ENCODE peak calls at places on chromosomes 12 and 14, in eight cellular contexts. J is tibial artery, V is OCI-LY7, L is endodermal cell, A is IMR-90, D is psoas muscle, Z is Panc1, R is neural progenitor cell. C is an unnamed sample.
A peak's percentile ranks its signal among the peaks of the same experiment; 100 is the strongest.

GRCh38 chr12:76028649-76029277 is 2.8 kb downstream of the PHLDA1 start:
- DNase-seq in J (no peak), V (no peak), L (no peak), A (no peak), D (no peak), Z (no peak), R (no peak), C (no peak)

GRCh38 chr12:95402096-95402495 is 71.9 kb upstream of the METAP2 start:
- DNase-seq in J (no peak), V (no peak), L (peak; percentile 66), A (no peak), D (no peak), Z (no peak), R (peak; percentile 26), C (no peak)

GRCh38 chr14:77322209-77322902 is 1.5 kb downstream of the GSTZ1 start:
- DNase-seq in J (no peak), V (no peak), L (no peak), A (no peak), D (no peak), Z (no peak), R (no peak), C (no peak)

GRCh38 chr12:22101749-22102243 is 55.8 kb downstream of the CMAS start:
- DNase-seq in J (peak; percentile 59), V (no peak), L (no peak), A (peak; percentile 89), D (peak; percentile 67), Z (no peak), R (no peak), C (no peak)

GRCh38 chr14:76011959-76012802 is 26.6 kb downstream of the IFT43 start:
- DNase-seq in J (peak; percentile 31), V (no peak), L (no peak), A (peak; percentile 87), D (no peak), Z (no peak), R (peak; percentile 3), C (no peak)

GRCh38 chr12:53239643-53240258 is 7.7 kb upstream of the RARG start:
- DNase-seq in J (no peak), V (no peak), L (no peak), A (no peak), D (peak; percentile 15), Z (no peak), R (no peak), C (no peak)

GRCh38 chr12:52271157-52271556 is 3.3 kb upstream of the KRT86 start:
- DNase-seq in J (no peak), V (no peak), L (no peak), A (peak; percentile 19), D (no peak), Z (no peak), R (no peak), C (no peak)

GRCh38 chr12:6821674-6822433 is at the start of gene GPR162:
- DNase-seq in J (no peak), V (no peak), L (peak; percentile 95), A (peak; percentile 48), D (peak; percentile 72), Z (no peak), R (peak; percentile 92), C (peak; percentile 72)

GRCh38 chr14:45177081-45177480 is 41.4 kb downstream of the FANCM start:
- DNase-seq in J (no peak), V (no peak), L (no peak), A (peak; percentile 86), D (no peak), Z (no peak), R (no peak), C (no peak)

GRCh38 chr14:67285876-67286452 is 44.7 kb downstream of the PALS1 start:
- DNase-seq in J (no peak), V (peak; percentile 54), L (no peak), A (peak; percentile 64), D (no peak), Z (no peak), R (peak; percentile 63), C (no peak)

GRCh38 chr12:111578276-111578970 is 20.7 kb downstream of the ATXN2 start:
- DNase-seq in J (no peak), V (no peak), L (no peak), A (peak; percentile 91), D (no peak), Z (peak; percentile 61), R (no peak), C (no peak)

GRCh38 chr14:85907536-85907935 is 377.6 kb downstream of the FLRT2 start:
- DNase-seq in J (no peak), V (no peak), L (peak; percentile 47), A (no peak), D (no peak), Z (no peak), R (peak; percentile 40), C (no peak)

GRCh38 chr12:132600048-132601032 is 10.0 kb downstream of the LRCOL1 start:
- DNase-seq in J (peak; percentile 58), V (peak; percentile 16), L (peak; percentile 96), A (peak; percentile 61), D (peak; percentile 82), Z (no peak), R (peak; percentile 89), C (peak; percentile 73)

GRCh38 chr12:107436376-107436775 is 249.2 kb upstream of the PWP1 start:
- DNase-seq in J (no peak), V (no peak), L (peak; percentile 84), A (peak; percentile 83), D (no peak), Z (no peak), R (peak; percentile 31), C (no peak)

GRCh38 chr12:10966314-10966713 is 20.4 kb downstream of the TAS2R50 start:
- DNase-seq in J (no peak), V (no peak), L (no peak), A (no peak), D (no peak), Z (no peak), R (no peak), C (no peak)

GRCh38 chr12:88585054-88585453 is 4.8 kb upstream of the KITLG start:
- DNase-seq in J (no peak), V (no peak), L (no peak), A (no peak), D (no peak), Z (no peak), R (no peak), C (no peak)
- TF ChIP-seq CTCF in J (no peak), V (no peak), L (no peak), A (no peak), D (no peak), Z (no peak), R (no peak), C (no peak)

GRCh38 chr14:104982548-104983230 is 2.9 kb upstream of the CLBA1 start:
- DNase-seq in J (no peak), V (no peak), L (peak; percentile 39), A (no peak), D (no peak), Z (no peak), R (no peak), C (no peak)

GRCh38 chr14:104986487-104987164 is 1.0 kb downstream of the CLBA1 start:
- DNase-seq in J (no peak), V (no peak), L (peak; percentile 43), A (no peak), D (peak; percentile 51), Z (no peak), R (no peak), C (no peak)

GRCh38 chr14:104984056-104984894 is 1.3 kb upstream of the CLBA1 start:
- DNase-seq in J (no peak), V (no peak), L (peak; percentile 41), A (no peak), D (peak; percentile 46), Z (no peak), R (no peak), C (no peak)

GRCh38 chr14:104983231-104983721 is 2.3 kb upstream of the CLBA1 start:
- DNase-seq in J (no peak), V (no peak), L (peak; percentile 49), A (no peak), D (no peak), Z (no peak), R (no peak), C (no peak)

GRCh38 chr14:104985675-104986486 is at the start of gene CLBA1:
- DNase-seq in J (peak; percentile 78), V (peak; percentile 93), L (peak; percentile 94), A (peak; percentile 87), D (peak; percentile 94), Z (no peak), R (peak; percentile 97), C (peak; percentile 89)
- H3K27ac ChIP-seq in J (peak within 1 kb of the TSS; percentile 82), V (no peak within 1 kb of the TSS), L (no peak within 1 kb of the TSS), A (no peak within 1 kb of the TSS), D (peak within 1 kb of the TSS; percentile 76), Z (peak within 1 kb of the TSS; percentile 65), R (no peak within 1 kb of the TSS), C (peak within 1 kb of the TSS; percentile 77)

GRCh38 chr12:27606986-27607385 is 83.0 kb downstream of the PPFIBP1 start:
- DNase-seq in J (no peak), V (no peak), L (no peak), A (no peak), D (no peak), Z (no peak), R (no peak), C (no peak)
- TF ChIP-seq CTCF in J (no peak), V (no peak), L (no peak), A (no peak), D (no peak), Z (no peak), R (no peak), C (no peak)

GRCh38 chr14:28780843-28781503 is 14.4 kb downstream of the FOXG1 start:
- DNase-seq in J (no peak), V (no peak), L (peak; percentile 74), A (no peak), D (no peak), Z (no peak), R (peak; percentile 20), C (no peak)
- H3K27ac ChIP-seq in J (no peak overlapping the region), V (no peak overlapping the region), L (no peak overlapping the region), A (no peak overlapping the region), D (no peak overlapping the region), Z (no peak overlapping the region), R (no peak overlapping the region), C (no peak overlapping the region)

DNA sequence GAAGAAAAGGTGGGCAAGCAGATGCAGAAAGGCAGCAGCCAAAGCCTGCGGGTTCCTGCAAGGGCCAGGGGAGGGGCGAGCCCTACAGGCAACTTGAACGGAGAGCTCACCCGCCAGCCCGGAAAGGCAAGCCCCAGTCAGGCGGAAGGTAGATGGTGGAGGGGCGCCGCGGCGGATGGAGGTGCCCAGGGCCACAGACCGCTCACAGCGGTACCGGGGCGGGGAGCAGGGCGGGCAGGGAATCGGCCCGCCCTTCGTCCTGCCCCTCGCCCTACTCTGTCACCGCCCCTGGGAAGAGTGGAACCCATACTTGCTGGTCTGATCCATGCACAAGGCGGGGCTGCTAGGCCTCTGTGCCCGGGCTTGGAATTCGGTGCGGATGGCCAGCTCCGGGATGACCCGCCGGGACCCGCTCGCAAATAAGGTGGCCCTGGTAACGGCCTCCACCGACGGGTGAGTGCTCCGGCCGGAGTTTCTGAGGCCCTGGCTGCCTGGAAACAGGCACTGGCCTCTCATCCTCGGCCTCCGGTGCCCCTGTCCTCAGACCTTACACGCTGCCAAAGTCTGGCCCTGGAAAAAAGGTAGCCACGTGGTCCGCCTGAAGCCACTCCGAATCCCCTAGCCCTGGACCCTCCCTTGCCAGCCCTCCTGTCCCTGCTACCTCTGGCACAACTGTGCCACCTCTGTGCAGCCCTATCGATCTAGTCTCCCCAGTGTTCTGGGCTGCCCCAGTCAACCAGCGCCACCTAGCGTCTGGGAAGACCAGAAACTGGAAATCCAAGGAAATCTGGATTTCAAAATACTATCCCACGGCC is at the start of gene DHRS4:
- DNase-seq in J (peak; percentile 82), V (peak; percentile 86), L (peak; percentile 94), A (peak; percentile 76), D (peak; percentile 90), Z (peak; percentile 38), R (peak; percentile 89), C (peak; percentile 80)
- TF ChIP-seq CTCF in J (peak; percentile 69), V (peak; percentile 94), L (peak; percentile 94), A (peak; percentile 84), D (peak; percentile 86), Z (peak; percentile 89), R (peak; percentile 98), C (peak; percentile 88)

C was measured in left ventricle myocardium inferior.